ENCODE peak calls at places on chromosomes 4 and X, in seven cellular contexts. N, H, M, D, L, E and I are unnamed samples.

GRCh38 chrX:40391662-40392061 is 189.1 kb upstream of the ATP6AP2 start:
- DNase-seq in N (no peak), H (no peak), M (no peak), D (no peak), L (no peak), E (no peak), I (no peak)

GRCh38 chr4:112038861-112039260 is 106.4 kb upstream of the FAM241A start:
- DNase-seq in N (no peak), H (no peak), M (no peak), D (no peak), L (no peak), E (no peak), I (no peak)

GRCh38 chr4:13966241-13967195 is 339.0 kb upstream of the BOD1L1 start:
- DNase-seq in N (peak; percentile 27), H (no peak), M (no peak), D (no peak), L (no peak), E (no peak), I (no peak)

GRCh38 chr4:183797445-183798248 is 107.5 kb upstream of the STOX2 start:
- DNase-seq in N (peak; percentile 63), H (peak; percentile 53), M (peak; percentile 34), D (no peak), L (no peak), E (no peak), I (peak; percentile 87)

GRCh38 chrX:140712413-140713173 is 3.0 kb downstream of the LINC00632 start:
- DNase-seq in N (peak; percentile 79), H (peak; percentile 11), M (no peak), D (no peak), L (no peak), E (peak; percentile 67), I (no peak)

GRCh38 chrX:151816914-151817313 is 82.4 kb downstream of the CNGA2 start:
- DNase-seq in N (no peak), H (no peak), M (no peak), D (no peak), L (no peak), E (no peak), I (no peak)

GRCh38 chr4:152936446-152937279 is 540 bp downstream of the FHDC1 start:
- DNase-seq in N (peak; percentile 91), H (peak; percentile 56), M (no peak), D (no peak), L (no peak), E (no peak), I (peak; percentile 80)

GRCh38 chrX:30217465-30217864 is 2.1 kb downstream of the MAGEB2 start:
- DNase-seq in N (no peak), H (no peak), M (no peak), D (no peak), L (no peak), E (no peak), I (no peak)

GRCh38 chr4:40241936-40242590 is 45.2 kb downstream of the RHOH start:
- DNase-seq in N (no peak), H (no peak), M (no peak), D (no peak), L (no peak), E (no peak), I (no peak)

GRCh38 chr4:122689972-122690371 is 42.5 kb upstream of the BBS12 start:
- DNase-seq in N (no peak), H (no peak), M (no peak), D (no peak), L (no peak), E (no peak), I (no peak)

GRCh38 chr4:129804458-129804981 is 708.6 kb downstream of the C4orf33 start:
- DNase-seq in N (peak; percentile 49), H (no peak), M (no peak), D (no peak), L (no peak), E (no peak), I (no peak)

GRCh38 chr4:95165926-95166524 is 382.7 kb downstream of the UNC5C start:
- DNase-seq in N (peak; percentile 89), H (no peak), M (peak; percentile 13), D (peak; percentile 57), L (peak; percentile 30), E (no peak), I (no peak)

GRCh38 chr4:104901438-104901837 is 245.2 kb upstream of the TET2 start:
- DNase-seq in N (peak; percentile 45), H (no peak), M (no peak), D (peak; percentile 3), L (no peak), E (no peak), I (no peak)

GRCh38 chrX:104307341-104307740 is 52.6 kb upstream of the ESX1 start:
- DNase-seq in N (no peak), H (no peak), M (no peak), D (no peak), L (no peak), E (no peak), I (no peak)

GRCh38 chr4:81257021-81257420 is 42.0 kb upstream of the PRKG2 start:
- DNase-seq in N (no peak), H (no peak), M (no peak), D (no peak), L (no peak), E (no peak), I (no peak)

GRCh38 chrX:43939187-43939926 is 33.8 kb downstream of the NDP start:
- DNase-seq in N (no peak), H (no peak), M (no peak), D (no peak), L (no peak), E (no peak), I (no peak)

GRCh38 chr4:127997534-127998388 is 32.6 kb downstream of the ABHD18 start:
- DNase-seq in N (peak; percentile 61), H (no peak), M (peak; percentile 46), D (no peak), L (peak; percentile 24), E (no peak), I (no peak)

GRCh38 chr4:16199132-16199531 is 27.1 kb downstream of the TAPT1 start:
- DNase-seq in N (peak; percentile 49), H (no peak), M (no peak), D (no peak), L (no peak), E (no peak), I (no peak)

GRCh38 chrX:109393859-109394258 is 88.0 kb downstream of the GUCY2F start:
- DNase-seq in N (peak; percentile 52), H (no peak), M (peak; percentile 15), D (no peak), L (no peak), E (no peak), I (no peak)

DNA sequence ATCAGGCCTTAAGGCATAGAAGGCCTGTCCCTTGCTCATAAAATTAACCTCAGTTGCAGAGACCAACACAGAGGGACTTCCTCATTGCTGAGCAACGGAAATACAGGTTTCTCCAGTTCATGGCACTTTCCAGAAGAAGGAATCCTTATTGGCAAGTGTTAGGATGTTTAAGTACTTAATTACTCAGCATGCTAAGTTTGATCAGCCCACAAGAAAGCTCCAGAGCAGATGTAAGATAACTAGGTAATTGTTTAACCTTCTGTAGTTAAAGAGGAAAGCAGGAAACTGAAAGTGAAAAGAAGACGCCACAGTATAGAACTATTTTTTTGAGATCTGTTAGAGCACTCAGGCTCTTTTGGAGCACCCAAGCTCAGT is 33.5 kb downstream of the SMS start:
- DNase-seq in N (no peak), H (no peak), M (no peak), D (no peak), L (no peak), E (no peak), I (no peak)
- TF ChIP-seq POLR2AphosphoS5 in N (no peak), H (no peak), M (no peak), D (no peak), L (no peak), E (no peak), I (no peak)

DNA sequence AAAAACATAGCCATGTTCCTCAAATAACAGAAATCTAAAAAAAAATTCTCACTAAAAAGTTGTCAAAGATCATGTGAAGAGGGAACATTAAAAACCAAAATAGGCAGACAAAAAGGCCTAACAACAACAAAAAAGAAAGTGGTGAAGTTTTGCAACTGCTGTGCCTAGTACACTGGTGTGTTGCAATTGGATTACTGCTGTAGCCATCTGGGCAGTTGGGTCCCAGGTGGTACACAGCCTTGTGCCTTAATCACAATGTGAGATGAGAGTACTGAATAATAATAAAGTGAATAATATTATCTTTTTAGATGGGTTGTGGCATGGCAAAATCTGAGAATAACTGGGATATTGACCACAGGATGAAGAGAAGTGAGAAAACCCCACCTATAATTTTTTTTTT is 12.0 kb downstream of the C4orf54 start:
- DNase-seq in N (no peak), H (no peak), M (no peak), D (no peak), L (no peak), E (no peak), I (no peak)
- H3K4me3 ChIP-seq in N (no peak overlapping the region), H (no peak overlapping the region), M (no peak overlapping the region), D (no peak overlapping the region), L (no peak overlapping the region), E (no peak overlapping the region), I (no peak overlapping the region)

GRCh38 chrX:15146515-15146914 is 123.4 kb downstream of the ASB9 start:
- DNase-seq in N (peak; percentile 50), H (peak; percentile 11), M (no peak), D (no peak), L (no peak), E (no peak), I (no peak)
- TF ChIP-seq CTCF in N (peak; percentile 55), H (peak; percentile 34), M (no peak), D (peak; percentile 54), L (peak; percentile 63), E (peak; percentile 18), I (no peak)

DNA sequence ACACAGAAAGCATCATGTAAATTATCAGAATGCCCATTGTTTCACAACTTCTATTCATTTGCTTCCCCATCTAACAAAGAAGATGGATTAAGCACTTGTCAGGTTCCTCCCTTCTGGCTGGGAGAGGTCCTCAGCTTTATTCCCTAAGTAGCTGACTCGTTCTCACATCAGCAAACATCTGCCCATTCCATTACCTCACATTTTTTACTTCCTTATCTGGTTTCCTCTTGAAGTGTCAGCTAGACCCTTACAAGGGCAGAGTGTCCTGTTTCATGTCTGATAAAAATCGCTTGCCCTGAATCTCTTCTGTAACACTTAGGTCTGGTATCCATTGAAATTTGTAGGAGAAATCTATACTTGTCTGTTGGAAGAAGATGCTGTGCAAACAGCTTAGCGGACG is 34.7 kb downstream of the TMPRSS11A start:
- DNase-seq in N (no peak), H (no peak), M (no peak), D (peak; percentile 7), L (no peak), E (no peak), I (no peak)
- TF ChIP-seq POLR2AphosphoS5 in N (no peak), H (no peak), M (no peak), D (no peak), L (no peak), E (no peak), I (no peak)